ENCODE peak calls at places on chromosomes 5 and 9, in nine cellular contexts. U, F, N, B, G, Y, X, Q and Z are unnamed samples.

GRCh38 chr5:123039673-123040072 is 3.1 kb upstream of the PPIC start:
- DNase-seq in U (no peak), F (no peak), N (no peak), B (no peak), G (no peak), Y (no peak), X (no peak), Q (no peak), Z (no peak)

GRCh38 chr5:115599502-115599901 is 2.8 kb downstream of the TICAM2 start:
- DNase-seq in U (no peak), F (no peak), N (no peak), B (no peak), G (peak), Y (peak), X (no peak), Q (no peak), Z (peak)

GRCh38 chr5:136032564-136032963 is 3.8 kb downstream of the TGFBI start:
- DNase-seq in U (peak), F (no peak), N (no peak), B (no peak), G (no peak), Y (no peak), X (no peak), Q (peak), Z (peak)

GRCh38 chr9:108272350-108272899 is 583.4 kb downstream of the ACTL7B start:
- DNase-seq in U (no peak), F (peak), N (peak), B (peak), G (peak), Y (peak), X (no peak), Q (peak), Z (peak)

GRCh38 chr5:79687911-79688310 is 1.7 kb upstream of the CMYA5 start:
- DNase-seq in U (no peak), F (no peak), N (no peak), B (no peak), G (no peak), Y (no peak), X (no peak), Q (no peak), Z (no peak)

GRCh38 chr5:2017540-2018389 is 135.0 kb upstream of the IRX4 start:
- DNase-seq in U (no peak), F (no peak), N (no peak), B (peak), G (no peak), Y (no peak), X (no peak), Q (peak), Z (peak)

GRCh38 chr5:95962785-95963184 is 1.1 kb upstream of the ELL2 start:
- DNase-seq in U (no peak), F (no peak), N (no peak), B (no peak), G (no peak), Y (no peak), X (no peak), Q (peak), Z (peak)

GRCh38 chr9:37412431-37413151 is 9.9 kb upstream of the GRHPR start:
- DNase-seq in U (no peak), F (no peak), N (no peak), B (no peak), G (no peak), Y (no peak), X (peak), Q (peak), Z (peak)

GRCh38 chr5:122500245-122501086 is 188.4 kb downstream of the SNCAIP start:
- DNase-seq in U (no peak), F (peak), N (no peak), B (peak), G (peak), Y (no peak), X (no peak), Q (peak), Z (peak)

GRCh38 chr5:136028782-136029742 is at the start of gene TGFBI:
- DNase-seq in U (peak), F (peak), N (peak), B (no peak), G (peak), Y (no peak), X (no peak), Q (peak), Z (peak)

GRCh38 chr9:125133403-125134316 is 9.7 kb downstream of the SCAI start:
- DNase-seq in U (no peak), F (no peak), N (no peak), B (no peak), G (no peak), Y (no peak), X (no peak), Q (no peak), Z (no peak)

GRCh38 chr5:2015116-2015848 is 132.6 kb upstream of the IRX4 start:
- DNase-seq in U (no peak), F (no peak), N (no peak), B (no peak), G (no peak), Y (no peak), X (no peak), Q (peak), Z (no peak)

GRCh38 chr9:136974834-136975535 is 2.3 kb upstream of the PTGDS start:
- DNase-seq in U (no peak), F (no peak), N (no peak), B (no peak), G (no peak), Y (no peak), X (no peak), Q (no peak), Z (peak)

GRCh38 chr5:160484644-160485043 is 63.0 kb downstream of the PTTG1 start:
- DNase-seq in U (no peak), F (no peak), N (no peak), B (no peak), G (no peak), Y (no peak), X (no peak), Q (no peak), Z (no peak)

GRCh38 chr5:515273-515836 is 8.9 kb downstream of the SLC9A3 start:
- DNase-seq in U (no peak), F (no peak), N (no peak), B (no peak), G (no peak), Y (no peak), X (no peak), Q (no peak), Z (no peak)

GRCh38 chr9:36137392-36138004 is 965 bp downstream of the GLIPR2 start:
- DNase-seq in U (no peak), F (no peak), N (peak), B (no peak), G (peak), Y (no peak), X (no peak), Q (peak), Z (no peak)

GRCh38 chr5:90549223-90549622 is 9.4 kb upstream of the ADGRV1 start:
- DNase-seq in U (no peak), F (no peak), N (no peak), B (no peak), G (no peak), Y (no peak), X (no peak), Q (no peak), Z (no peak)

GRCh38 chr5:6961123-6961522 is 247.9 kb downstream of the TENT4A start:
- DNase-seq in U (no peak), F (no peak), N (no peak), B (no peak), G (no peak), Y (no peak), X (no peak), Q (no peak), Z (no peak)

GRCh38 chr5:31898246-31898645 is 259.3 kb downstream of the PDZD2 start:
- DNase-seq in U (no peak), F (no peak), N (no peak), B (no peak), G (no peak), Y (no peak), X (no peak), Q (no peak), Z (no peak)

GRCh38 chr5:124995451-124995850 is 249.0 kb upstream of the ZNF608 start:
- DNase-seq in U (no peak), F (no peak), N (no peak), B (no peak), G (no peak), Y (no peak), X (peak), Q (no peak), Z (no peak)

GRCh38 chr9:77731008-77731698 is 83.0 kb upstream of the GNA14 start:
- DNase-seq in U (no peak), F (no peak), N (no peak), B (no peak), G (peak), Y (no peak), X (no peak), Q (no peak), Z (no peak)

GRCh38 chr9:125325821-125326220 is 64.2 kb downstream of the GAPVD1 start:
- DNase-seq in U (no peak), F (no peak), N (no peak), B (no peak), G (no peak), Y (no peak), X (no peak), Q (no peak), Z (peak)

GRCh38 chr9:114276908-114277821 is 45.7 kb upstream of the ORM1 start:
- DNase-seq in U (peak), F (no peak), N (no peak), B (no peak), G (no peak), Y (peak), X (peak), Q (peak), Z (peak)

GRCh38 chr5:141747152-141747640 is 65.2 kb upstream of the ARAP3 start:
- DNase-seq in U (no peak), F (peak), N (peak), B (peak), G (peak), Y (peak), X (no peak), Q (peak), Z (peak)

GRCh38 chr9:121226186-121226585 is 24.5 kb upstream of the RAB14 start:
- DNase-seq in U (no peak), F (no peak), N (no peak), B (no peak), G (no peak), Y (no peak), X (no peak), Q (no peak), Z (peak)

GRCh38 chr9:118630931-118631595 is 738.2 kb downstream of the BRINP1 start:
- DNase-seq in U (no peak), F (no peak), N (no peak), B (no peak), G (no peak), Y (no peak), X (no peak), Q (no peak), Z (peak)

GRCh38 chr5:32100230-32100629 is 73.9 kb downstream of the GOLPH3 start:
- DNase-seq in U (no peak), F (no peak), N (no peak), B (no peak), G (no peak), Y (peak), X (no peak), Q (no peak), Z (no peak)

GRCh38 chr5:68683632-68684035 is 410.2 kb upstream of the SLC30A5 start:
- DNase-seq in U (no peak), F (peak), N (no peak), B (peak), G (peak), Y (peak), X (peak), Q (no peak), Z (peak)

GRCh38 chr5:142737169-142737568 is 33.0 kb upstream of the ARHGAP26 start:
- DNase-seq in U (no peak), F (no peak), N (no peak), B (no peak), G (no peak), Y (no peak), X (no peak), Q (no peak), Z (no peak)

GRCh38 chr9:22455181-22455580 is 8.6 kb downstream of the DMRTA1 start:
- DNase-seq in U (no peak), F (no peak), N (no peak), B (no peak), G (no peak), Y (no peak), X (no peak), Q (no peak), Z (no peak)

GRCh38 chr5:79728396-79728795 is 38.8 kb downstream of the CMYA5 start:
- DNase-seq in U (no peak), F (no peak), N (no peak), B (no peak), G (no peak), Y (no peak), X (no peak), Q (no peak), Z (peak)

GRCh38 chr5:32254987-32255900 is 57.5 kb downstream of the MTMR12 start:
- DNase-seq in U (no peak), F (no peak), N (no peak), B (no peak), G (peak), Y (no peak), X (no peak), Q (no peak), Z (no peak)

GRCh38 chr5:58314356-58315045 is 145.4 kb downstream of the PLK2 start:
- DNase-seq in U (no peak), F (no peak), N (no peak), B (no peak), G (no peak), Y (no peak), X (no peak), Q (no peak), Z (peak)

GRCh38 chr5:43034591-43034968 is 5.5 kb downstream of the ANXA2R start:
- DNase-seq in U (no peak), F (no peak), N (no peak), B (no peak), G (no peak), Y (no peak), X (no peak), Q (peak), Z (peak)

GRCh38 chr5:110909950-110910349 is 161.6 kb upstream of the TSLP start:
- DNase-seq in U (no peak), F (no peak), N (no peak), B (no peak), G (no peak), Y (no peak), X (no peak), Q (no peak), Z (no peak)

GRCh38 chr9:116661037-116661954 is 25.8 kb upstream of the TRIM32 start:
- DNase-seq in U (no peak), F (no peak), N (no peak), B (peak), G (peak), Y (no peak), X (peak), Q (peak), Z (peak)

GRCh38 chr9:122754825-122755224 is 12.7 kb downstream of the OR1L6 start:
- DNase-seq in U (no peak), F (no peak), N (no peak), B (no peak), G (no peak), Y (no peak), X (no peak), Q (no peak), Z (no peak)

DNA sequence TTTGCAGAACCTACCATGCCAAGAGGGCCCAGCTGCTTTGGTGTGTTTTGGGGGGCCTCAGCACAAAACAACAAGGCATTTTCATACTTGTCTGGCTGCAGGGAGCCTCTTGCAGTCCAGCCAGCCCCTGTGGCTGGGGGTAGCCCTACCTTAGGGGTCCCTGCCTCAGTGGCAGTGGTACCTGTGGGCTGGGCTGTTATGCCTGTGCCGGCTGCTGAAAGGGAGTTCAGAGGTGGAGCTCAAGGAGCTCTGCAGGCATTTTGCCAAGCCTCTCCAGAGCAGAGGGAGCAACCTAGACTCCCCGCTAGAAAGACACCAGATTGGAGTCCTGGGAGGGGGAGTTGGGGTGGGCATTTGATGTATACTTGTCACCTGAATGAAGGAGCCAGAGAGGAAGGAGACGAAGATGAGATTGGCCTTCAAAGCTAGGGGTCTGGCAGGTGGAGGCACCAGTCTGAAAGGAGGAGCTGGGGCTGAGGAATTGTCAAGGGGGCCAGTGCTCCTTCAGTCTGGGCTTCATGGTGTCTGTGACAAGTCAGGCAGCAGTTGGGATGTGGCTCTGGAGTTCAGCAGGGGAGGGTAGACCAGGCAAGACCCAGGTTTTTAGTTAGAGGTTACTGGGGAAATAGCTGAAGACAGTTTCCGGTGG is 1.5 kb downstream of the SHROOM1 start:
- DNase-seq in U (no peak), F (no peak), N (no peak), B (no peak), G (peak), Y (no peak), X (no peak), Q (no peak), Z (no peak)
- H3K4me3 ChIP-seq in U (peak), F (peak), N (no peak), B (peak), G (no peak), Y (peak), X (no peak), Q (peak), Z (no peak)

GRCh38 chr5:151632941-151633340 is 41.8 kb upstream of the FAT2 start:
- DNase-seq in U (no peak), F (no peak), N (no peak), B (no peak), G (no peak), Y (no peak), X (no peak), Q (no peak), Z (no peak)
- H3K4me3 ChIP-seq in U (no peak), F (no peak), N (no peak), B (no peak), G (no peak), Y (no peak), X (no peak), Q (no peak), Z (no peak)

DNA sequence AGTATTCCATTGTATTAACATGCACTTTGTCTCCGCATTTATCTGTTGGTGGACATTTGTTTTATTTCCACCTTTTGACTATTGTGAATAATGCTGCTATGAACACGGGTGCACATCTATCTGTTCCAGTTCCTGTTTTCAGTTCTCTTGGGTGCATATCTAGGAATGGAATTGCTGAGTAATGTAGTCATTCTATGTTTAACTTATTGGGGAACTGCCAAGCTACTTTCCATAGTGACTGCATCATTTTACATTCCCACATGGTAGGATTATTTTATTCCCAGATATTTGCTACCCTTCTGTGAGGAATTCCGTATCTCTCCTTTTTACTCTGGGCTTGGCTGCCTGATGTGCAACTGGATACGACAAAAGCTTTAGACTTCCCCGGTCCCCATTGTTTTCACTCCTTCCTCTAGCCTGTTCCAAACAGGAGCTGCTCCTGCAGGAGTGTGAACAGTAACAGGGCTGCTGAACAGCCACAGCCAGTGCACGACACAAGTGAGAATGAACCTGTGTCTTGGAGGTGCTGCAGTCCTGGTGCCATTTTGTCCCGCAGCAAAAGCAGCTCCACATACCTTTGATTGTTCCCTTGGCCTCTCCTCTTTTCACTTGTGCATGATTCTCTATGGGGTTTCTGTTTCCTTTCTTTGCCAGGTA is 7.1 kb downstream of the TAS2R1 start:
- DNase-seq in U (no peak), F (no peak), N (no peak), B (no peak), G (no peak), Y (no peak), X (peak), Q (no peak), Z (peak)
- H3K4me3 ChIP-seq in U (peak), F (no peak), N (no peak), B (no peak), G (no peak), Y (no peak), X (no peak), Q (no peak), Z (no peak)

GRCh38 chr5:171782332-171782966 is 3.2 kb upstream of the SMIM23 start:
- DNase-seq in U (no peak), F (no peak), N (no peak), B (no peak), G (no peak), Y (no peak), X (no peak), Q (peak), Z (no peak)
- H3K4me3 ChIP-seq in U (no peak), F (no peak), N (no peak), B (no peak), G (no peak), Y (no peak), X (no peak), Q (no peak), Z (no peak)

DNA sequence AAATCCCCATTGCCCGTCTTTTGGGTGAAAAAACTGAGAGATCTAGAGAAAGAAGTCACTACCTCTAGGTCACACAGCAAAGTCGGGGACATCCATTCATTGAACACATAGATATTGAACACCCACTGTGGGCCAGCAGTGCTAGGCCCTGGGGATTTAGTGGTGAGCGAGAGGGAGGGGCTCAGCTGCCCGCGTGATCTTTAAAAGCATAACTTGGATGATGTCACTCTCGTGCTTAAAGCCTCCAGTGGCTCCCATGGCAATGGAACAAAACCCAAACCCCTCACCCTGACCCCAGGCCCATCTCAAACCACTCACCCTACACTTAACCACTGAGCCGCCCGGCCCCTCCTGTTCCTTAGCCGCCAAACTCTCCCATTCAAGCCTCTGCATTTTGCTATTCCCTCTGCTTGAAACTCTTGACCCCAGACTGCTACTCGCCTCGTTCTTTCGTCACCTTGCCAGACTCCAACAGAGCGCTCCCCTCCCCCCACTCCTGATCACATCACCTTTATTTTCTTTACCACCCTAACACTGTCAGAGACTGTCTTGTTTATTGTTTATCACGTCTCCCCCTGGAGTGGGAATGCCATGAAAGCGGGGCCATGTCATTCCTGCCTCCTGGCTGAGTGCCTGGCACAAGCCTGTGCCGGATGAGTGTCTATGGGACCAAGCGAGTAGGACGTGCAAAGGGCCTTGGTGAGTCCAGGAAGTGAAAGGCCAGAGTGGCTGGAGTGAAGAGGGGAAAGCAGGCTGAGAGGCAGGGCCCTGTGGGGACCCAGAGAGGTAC is 710 bp upstream of the PIP5KL1 start:
- DNase-seq in U (no peak), F (no peak), N (no peak), B (no peak), G (peak), Y (no peak), X (no peak), Q (peak), Z (peak)
- H3K4me3 ChIP-seq in U (peak), F (peak), N (no peak), B (peak), G (no peak), Y (peak), X (peak), Q (peak), Z (peak)